ENCODE peak calls at places on chromosomes 1 and 21, in five cellular contexts. D, Q, S, A and U are unnamed samples.

GRCh38 chr1:26336477-26337205 is 17.3 kb downstream of the CRYBG2 start:
- DNase-seq in Q (peak), A (no peak), S (peak), D (peak), U (no peak)

GRCh38 chr21:36743446-36743845 is 44.5 kb downstream of the SIM2 start:
- DNase-seq in D (no peak), A (no peak), S (no peak), Q (no peak), U (no peak)

GRCh38 chr1:77378723-77379533 is 97.1 kb downstream of the AK5 start:
- DNase-seq in D (no peak), Q (no peak), A (no peak), S (no peak), U (no peak)

GRCh38 chr1:151782741-151783140 is 7.6 kb downstream of the TDRKH start:
- DNase-seq in A (no peak), Q (no peak), D (no peak), S (no peak), U (no peak)

GRCh38 chr1:231055271-231055670 is 15.2 kb upstream of the FAM89A start:
- DNase-seq in Q (no peak), S (no peak), D (no peak), A (no peak), U (no peak)

GRCh38 chr1:61951731-61952585 is 209.7 kb downstream of the PATJ start:
- DNase-seq in D (no peak), S (no peak), A (no peak), Q (no peak), U (no peak)

GRCh38 chr1:234934611-234935033 is 194.0 kb downstream of the TOMM20 start:
- DNase-seq in S (no peak), D (no peak), A (no peak), Q (peak), U (no peak)

GRCh38 chr1:155182052-155182550 is 8.5 kb downstream of the TRIM46 start:
- DNase-seq in A (no peak), D (no peak), Q (no peak), S (no peak), U (no peak)

GRCh38 chr1:190667914-190668313 is 190.2 kb upstream of the BRINP3 start:
- DNase-seq in Q (peak), D (no peak), S (no peak), A (no peak), U (no peak)

GRCh38 chr1:11473635-11474034 is 5.3 kb upstream of the DISP3 start:
- DNase-seq in S (no peak), A (no peak), D (no peak), Q (no peak), U (peak)

GRCh38 chr1:52403566-52404115 is 582 bp downstream of the ORC1 start:
- DNase-seq in S (peak), Q (peak), A (no peak), D (no peak), U (peak)

GRCh38 chr1:78483903-78484302 is 6.9 kb upstream of the PTGFR start:
- DNase-seq in S (no peak), D (no peak), A (no peak), Q (no peak), U (no peak)

GRCh38 chr1:8302181-8302681 is 15.7 kb upstream of the SLC45A1 start:
- DNase-seq in S (no peak), A (no peak), Q (no peak), D (no peak), U (no peak)

GRCh38 chr1:61084560-61084991 is 2.2 kb downstream of the NFIA start:
- DNase-seq in A (no peak), Q (no peak), S (no peak), D (no peak), U (peak)

GRCh38 chr1:117312453-117313138 is 54.7 kb upstream of the MAN1A2 start:
- DNase-seq in Q (peak), S (peak), D (no peak), A (no peak), U (peak)

GRCh38 chr21:41168391-41169257 is 664 bp downstream of the BACE2 start:
- DNase-seq in Q (peak), D (peak), S (no peak), A (peak), U (no peak)

GRCh38 chr1:44015206-44015605 is 16.1 kb downstream of the SLC6A9 start:
- DNase-seq in S (no peak), Q (no peak), D (no peak), A (no peak), U (no peak)

DNA sequence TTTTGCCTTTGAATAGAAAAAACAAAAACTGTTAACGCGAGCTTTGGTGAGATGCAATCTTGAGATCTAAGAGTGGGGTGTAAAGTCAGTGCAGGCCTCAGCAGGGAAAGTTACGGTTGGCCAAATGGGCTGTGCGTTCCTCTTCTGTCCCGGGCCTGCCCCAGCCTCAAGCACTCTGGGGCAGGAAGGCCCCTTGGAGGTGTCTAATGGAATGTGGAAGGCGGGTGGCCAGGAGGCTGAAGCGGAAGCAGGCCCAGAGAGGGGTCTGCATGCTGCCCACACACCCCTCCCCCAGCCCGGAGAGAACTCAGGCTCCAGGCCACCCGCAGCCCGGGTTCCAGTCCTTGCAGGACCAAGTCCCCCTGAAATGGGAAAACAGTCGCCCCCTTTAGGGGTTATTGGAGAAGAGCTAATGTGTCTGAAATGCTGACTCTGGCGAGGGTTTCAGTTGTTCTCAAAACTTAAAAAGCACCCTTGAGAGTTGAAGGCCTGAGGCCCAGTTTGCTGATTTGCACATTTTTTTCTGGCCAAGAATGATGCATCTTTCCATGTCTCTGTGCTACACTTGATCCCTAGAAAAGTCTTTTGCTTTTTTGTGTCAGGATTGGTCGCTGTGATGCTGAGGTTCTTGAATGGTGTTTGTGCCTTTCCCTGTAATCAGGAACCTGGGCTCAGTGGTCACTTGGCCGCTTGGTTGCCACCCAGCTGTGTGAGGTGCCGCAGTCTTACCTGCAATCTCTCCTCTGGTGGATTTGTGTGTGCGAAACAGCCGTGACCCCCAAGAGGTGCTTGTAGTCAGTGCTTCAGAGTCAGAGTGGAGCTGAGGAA is 2.0 kb downstream of the COL18A1 start:
- DNase-seq in D (no peak), S (no peak), A (no peak), Q (peak), U (peak)
- TF ChIP-seq POLR2A in D (no peak), S (no peak), A (no peak), Q (no peak), U (no peak)

GRCh38 chr1:45804671-45804973 is 1.2 kb downstream of the MAST2 start:
- DNase-seq in D (no peak), S (no peak), A (no peak), Q (no peak), U (no peak)
- TF ChIP-seq POLR2A in D (no peak), S (no peak), A (no peak), Q (no peak), U (no peak)

GRCh38 chr1:54152696-54153095 is at the start of gene CDCP2:
- DNase-seq in D (no peak), Q (no peak), A (no peak), S (no peak), U (no peak)

GRCh38 chr1:54149734-54150133 is 3.1 kb downstream of the CDCP2 start:
- DNase-seq in A (no peak), Q (no peak), S (no peak), D (no peak), U (no peak)

GRCh38 chr1:54156986-54157385 is 4.2 kb upstream of the CDCP2 start:
- DNase-seq in S (no peak), A (no peak), Q (no peak), D (no peak), U (no peak)

GRCh38 chr1:54151013-54151412 is 1.8 kb downstream of the CDCP2 start:
- DNase-seq in D (no peak), Q (no peak), S (no peak), A (no peak), U (no peak)

DNA sequence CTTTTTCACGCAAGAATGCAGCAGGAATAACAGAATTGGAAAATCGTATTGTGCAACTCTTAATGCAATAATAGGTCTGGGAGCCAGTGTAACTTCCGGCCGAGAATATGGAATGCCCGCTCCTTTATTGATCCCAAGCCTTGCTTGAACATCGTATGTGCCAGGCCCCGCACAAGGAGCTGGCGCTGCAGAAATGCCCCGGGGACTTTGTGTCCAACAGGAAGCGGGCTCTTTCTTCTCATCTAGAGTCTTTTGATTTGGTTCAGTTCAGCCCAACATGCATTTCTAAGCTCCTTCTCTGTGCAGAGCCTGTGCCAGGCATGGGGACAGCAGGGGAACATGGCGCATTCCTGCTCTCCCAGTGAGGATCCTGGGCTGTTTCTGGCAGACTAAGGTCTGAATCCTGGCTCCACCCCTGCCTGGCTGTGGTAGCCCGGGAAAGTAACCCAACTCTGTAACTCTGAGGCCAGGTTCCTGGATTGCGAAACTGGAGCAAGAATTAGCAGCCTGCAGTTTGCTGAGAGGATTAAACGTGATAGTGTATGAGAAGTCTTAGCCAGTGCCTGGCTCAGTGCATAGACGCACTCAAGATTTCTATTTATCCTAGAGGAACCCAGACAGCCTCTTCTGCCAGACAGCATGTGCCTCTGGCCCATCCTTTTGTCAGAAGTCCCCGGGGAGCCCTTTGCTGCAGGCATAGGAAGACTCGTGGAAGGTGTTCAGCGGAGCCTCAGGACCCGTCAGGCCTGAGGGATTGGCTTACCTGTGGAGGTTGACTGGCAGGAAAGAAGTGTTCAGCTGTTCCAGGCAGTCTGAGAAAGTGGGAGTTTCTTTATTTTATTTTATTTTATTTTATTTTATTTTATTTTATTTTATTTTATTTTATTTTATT is 994 bp upstream of the CDCP2 start:
- DNase-seq in Q (no peak), D (peak), S (no peak), A (no peak), U (no peak)
- TF ChIP-seq POLR2A in Q (no peak), D (no peak), S (no peak), A (no peak), U (no peak)

DNA sequence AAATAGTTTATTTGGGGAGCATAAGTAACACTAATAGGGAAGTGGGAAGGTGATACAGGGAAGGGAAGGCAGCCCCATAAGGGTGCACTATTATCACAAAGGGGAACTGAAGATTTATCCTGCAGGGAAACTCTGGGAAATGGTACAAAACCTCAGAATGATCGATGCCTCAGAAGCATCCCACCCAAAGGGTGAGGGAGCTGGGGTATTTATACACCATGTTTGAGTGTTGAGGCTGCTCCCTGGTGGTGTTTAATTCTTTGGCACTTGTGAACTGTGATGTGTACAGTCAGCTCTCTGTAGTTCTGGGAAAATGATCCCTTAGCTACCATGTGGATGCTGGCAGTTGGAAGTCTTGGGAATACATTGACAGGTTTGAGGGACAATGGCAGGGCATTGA is 5.1 kb upstream of the TRIM62 start:
- DNase-seq in Q (no peak), S (no peak), D (no peak), A (no peak), U (no peak)
- TF ChIP-seq POLR2A in Q (no peak), S (no peak), D (no peak), A (no peak), U (no peak)

GRCh38 chr1:15522551-15522950 is 1.5 kb downstream of the CASP9 start:
- DNase-seq in D (peak), Q (no peak), A (no peak), S (no peak), U (no peak)

GRCh38 chr1:15524283-15525042 is 448 bp upstream of the CASP9 start:
- DNase-seq in A (peak), D (peak), Q (peak), S (peak), U (peak)

GRCh38 chr1:15523104-15523921 is 702 bp downstream of the CASP9 start:
- DNase-seq in S (no peak), A (no peak), D (no peak), Q (no peak), U (no peak)

GRCh38 chr1:15525043-15525958 is 1.3 kb upstream of the CASP9 start:
- DNase-seq in S (peak), Q (no peak), D (peak), A (peak), U (peak)

GRCh38 chr1:15523922-15524282 is at the start of gene CASP9:
- DNase-seq in Q (no peak), D (no peak), A (no peak), S (no peak), U (no peak)
- TF ChIP-seq POLR2A in Q (peak), D (peak), A (peak), S (no peak), U (no peak)